ENCODE peak calls at places on chromosomes 11 and 22, in ten cellular contexts. S is T follicular helper cell; A is cardiac fibroblast; Z is left kidney; C is fibroblast of the conjunctiva; K is HCEC 1CT; X is spleen; Q is stimulated activated CD4-positive, alpha-beta T cell treated with anti-CD3 and anti-CD28 coated beads, Interleukin-12 subunit alpha, Interleukin-12 subunit beta, amount 100 ng/mL, for 24 hours; M is substantia nigra; F is Right ventricle myocardium superior. P is an unnamed sample.

GRCh38 chr22:45742866-45743450 is 71.3 kb downstream of the ATXN10 start:
- DNase-seq in Z (peak), M (no peak), C (peak), A (peak), K (peak), F (no peak), X (no peak), Q (no peak), S (no peak), P (no peak)

GRCh38 chr11:13487661-13488030 is 8.2 kb downstream of the PTH start:
- DNase-seq in A (peak), S (no peak), Q (no peak), Z (peak), X (no peak), C (no peak), F (no peak), K (no peak), M (no peak), P (no peak)

GRCh38 chr11:15976433-15977045 is 379.8 kb downstream of the SOX6 start:
- DNase-seq in S (no peak), M (no peak), Q (no peak), Z (no peak), F (no peak), K (peak), A (peak), X (no peak), C (peak), P (no peak)

GRCh38 chr11:128262463-128263345 is 324.7 kb downstream of the ETS1 start:
- DNase-seq in M (no peak), X (no peak), A (no peak), Z (no peak), C (no peak), K (no peak), S (no peak), F (no peak), Q (no peak), P (no peak)

GRCh38 chr22:46881373-46882118 is 119.1 kb downstream of the TBC1D22A start:
- DNase-seq in M (no peak), Z (no peak), C (no peak), F (peak), S (no peak), A (peak), X (no peak), Q (no peak), K (peak), P (no peak)

GRCh38 chr22:31308181-31308580 is 15.9 kb upstream of the PIK3IP1 start:
- DNase-seq in X (no peak), F (no peak), A (no peak), C (no peak), M (no peak), S (no peak), Z (no peak), K (no peak), Q (no peak), P (no peak)

GRCh38 chr22:40363059-40363458 is 7.3 kb upstream of the SGSM3 start:
- DNase-seq in S (no peak), A (peak), Q (no peak), K (peak), Z (no peak), F (no peak), M (no peak), C (no peak), X (no peak), P (no peak)

GRCh38 chr11:104531075-104531474 is 367.1 kb upstream of the PDGFD start:
- DNase-seq in C (no peak), F (no peak), Z (peak), K (peak), X (no peak), M (no peak), Q (no peak), S (no peak), A (peak), P (no peak)

GRCh38 chr22:50105529-50106100 is 15.8 kb downstream of the MOV10L1 start:
- DNase-seq in X (no peak), Q (no peak), C (no peak), K (peak), M (no peak), S (no peak), Z (peak), A (peak), F (no peak), P (no peak)

GRCh38 chr22:49010901-49011300 is 816.8 kb downstream of the BRD1 start:
- DNase-seq in C (no peak), M (no peak), K (no peak), F (no peak), S (no peak), Q (no peak), X (peak), A (no peak), Z (no peak), P (no peak)

GRCh38 chr11:130124096-130124495 is 35.5 kb upstream of the ST14 start:
- DNase-seq in Q (no peak), M (no peak), K (peak), S (no peak), X (peak), C (peak), Z (no peak), A (peak), F (peak), P (peak)

GRCh38 chr11:128714881-128715280 is 21.0 kb downstream of the FLI1 start:
- DNase-seq in F (no peak), S (no peak), C (peak), K (peak), Z (no peak), X (no peak), A (peak), Q (no peak), M (no peak), P (no peak)

GRCh38 chr11:47992959-47993820 is 12.8 kb downstream of the PTPRJ start:
- DNase-seq in A (peak), K (peak), Z (no peak), F (no peak), M (no peak), S (no peak), X (peak), C (peak), Q (no peak), P (no peak)

GRCh38 chr11:82818399-82819043 is 81.7 kb downstream of the PRCP start:
- DNase-seq in Z (peak), M (no peak), K (no peak), A (no peak), S (no peak), Q (no peak), C (no peak), X (no peak), F (no peak), P (no peak)

GRCh38 chr11:26193714-26194373 is 138.1 kb upstream of the ANO3 start:
- DNase-seq in X (no peak), A (no peak), M (no peak), Z (peak), F (no peak), S (no peak), Q (no peak), C (no peak), K (peak), P (no peak)

GRCh38 chr11:93444671-93445073 is 98.5 kb downstream of the SMCO4 start:
- DNase-seq in K (no peak), C (no peak), M (no peak), Q (no peak), X (no peak), S (peak), F (no peak), Z (peak), A (peak), P (no peak)

GRCh38 chr11:60288531-60288930 is 8.1 kb downstream of the MS4A4A start:
- DNase-seq in X (no peak), Z (no peak), M (no peak), F (no peak), A (no peak), C (no peak), K (no peak), Q (no peak), S (no peak), P (no peak)

GRCh38 chr11:28539239-28540025 is 431.2 kb downstream of the METTL15 start:
- DNase-seq in Q (no peak), F (no peak), M (no peak), S (no peak), K (no peak), A (no peak), X (no peak), C (no peak), Z (no peak), P (no peak)

GRCh38 chr11:70073881-70074371 is 4.2 kb upstream of the ANO1 start:
- DNase-seq in A (peak), K (no peak), C (no peak), Q (no peak), S (no peak), Z (peak), M (no peak), F (no peak), X (peak), P (no peak)

GRCh38 chr11:85196955-85197354 is 430.2 kb downstream of the DLG2 start:
- DNase-seq in K (no peak), S (no peak), M (no peak), C (no peak), X (no peak), Q (no peak), A (no peak), F (no peak), Z (no peak), P (no peak)

GRCh38 chr22:41909290-41910049 is 5.4 kb downstream of the SHISA8 start:
- DNase-seq in C (no peak), Q (no peak), A (no peak), M (no peak), Z (no peak), X (no peak), F (peak), K (no peak), S (no peak), P (no peak)

GRCh38 chr11:56533054-56533740 is 9.9 kb downstream of the OR5M11 start:
- DNase-seq in S (no peak), Z (no peak), X (no peak), Q (no peak), K (no peak), M (no peak), A (no peak), F (no peak), C (no peak), P (no peak)

GRCh38 chr22:37433786-37434185 is 6.5 kb upstream of the ELFN2 start:
- DNase-seq in Q (no peak), K (no peak), Z (peak), C (no peak), S (no peak), F (no peak), A (no peak), X (no peak), M (no peak), P (no peak)

GRCh38 chr11:22244986-22245592 is 52.2 kb downstream of the ANO5 start:
- DNase-seq in M (no peak), C (peak), A (peak), X (no peak), Z (peak), S (peak), K (no peak), Q (peak), F (peak), P (no peak)

GRCh38 chr11:66338276-66339162 is 2.3 kb upstream of the RIN1 start:
- DNase-seq in K (no peak), Z (no peak), C (no peak), Q (no peak), M (no peak), S (no peak), A (no peak), X (peak), F (peak), P (no peak)

GRCh38 chr22:38153821-38154562 is 27.6 kb downstream of the PLA2G6 start:
- DNase-seq in Z (peak), X (no peak), F (no peak), Q (no peak), A (no peak), K (no peak), S (no peak), M (no peak), C (no peak), P (no peak)

GRCh38 chr22:25484498-25484897 is 80.0 kb upstream of the GRK3 start:
- DNase-seq in C (no peak), Q (no peak), X (no peak), K (no peak), M (no peak), F (no peak), Z (no peak), A (peak), S (no peak), P (no peak)

GRCh38 chr11:129048911-129049310 is 106.2 kb upstream of the TP53AIP1 start:
- DNase-seq in C (no peak), S (no peak), X (no peak), K (no peak), M (no peak), F (no peak), Q (no peak), A (no peak), Z (no peak), P (no peak)